ENCODE peak calls at places on chromosomes 4 and X, in five cellular contexts. One of them, this sample, is unnamed.

GRCh38 chrX:134460861-134461218 is 875 bp downstream of the HPRT1 start:
- DNase-seq in HCT116: no peak
- DNase-seq in HepG2: no peak
- DNase-seq in K562: no peak
- DNase-seq in H1: no peak
- DNase-seq in this sample: no peak

GRCh38 chr4:159232465-159233106 is 129.7 kb downstream of the RAPGEF2 start:
- DNase-seq in K562: no peak
- DNase-seq in H1: no peak
- DNase-seq in HepG2: no peak
- DNase-seq in HCT116: no peak
- DNase-seq in this sample: peak; percentile 8

GRCh38 chr4:119526786-119527550 is 101.6 kb downstream of the PDE5A start:
- DNase-seq in HCT116: no peak
- DNase-seq in HepG2: peak; percentile 44
- DNase-seq in H1: no peak
- DNase-seq in K562: no peak
- DNase-seq in this sample: no peak

GRCh38 chr4:10461091-10461849 is 4.0 kb upstream of the ZNF518B start:
- DNase-seq in H1: no peak
- DNase-seq in K562: peak; percentile 83
- DNase-seq in HCT116: no peak
- DNase-seq in HepG2: no peak
- DNase-seq in this sample: peak; percentile 51

GRCh38 chr4:25859429-25860148 is 3.2 kb downstream of the SEL1L3 start:
- DNase-seq in HepG2: no peak
- DNase-seq in HCT116: no peak
- DNase-seq in H1: no peak
- DNase-seq in K562: no peak
- DNase-seq in this sample: no peak

GRCh38 chrX:84047339-84047738 is 140.7 kb downstream of the RPS6KA6 start:
- DNase-seq in H1: no peak
- DNase-seq in HCT116: no peak
- DNase-seq in HepG2: no peak
- DNase-seq in K562: no peak
- DNase-seq in this sample: no peak

GRCh38 chr4:6658635-6659075 is 18.2 kb downstream of the MRFAP1 start:
- DNase-seq in H1: no peak
- DNase-seq in HepG2: no peak
- DNase-seq in K562: no peak
- DNase-seq in HCT116: no peak
- DNase-seq in this sample: no peak

GRCh38 chr4:16122784-16123183 is 39.0 kb upstream of the PROM1 start:
- DNase-seq in HepG2: no peak
- DNase-seq in K562: no peak
- DNase-seq in HCT116: no peak
- DNase-seq in H1: no peak
- DNase-seq in this sample: no peak

GRCh38 chr4:75939890-75940691 is 722 bp downstream of the NAAA start:
- DNase-seq in HepG2: peak; percentile 55
- DNase-seq in H1: no peak
- DNase-seq in K562: peak; percentile 84
- DNase-seq in HCT116: peak; percentile 36
- DNase-seq in this sample: no peak

GRCh38 chrX:41475166-41475565 is 28.0 kb downstream of the NYX start:
- DNase-seq in K562: no peak
- DNase-seq in H1: no peak
- DNase-seq in HepG2: no peak
- DNase-seq in HCT116: no peak
- DNase-seq in this sample: peak; percentile 90

GRCh38 chr4:25844957-25845712 is 17.7 kb downstream of the SEL1L3 start:
- DNase-seq in H1: no peak
- DNase-seq in HepG2: no peak
- DNase-seq in HCT116: no peak
- DNase-seq in K562: no peak
- DNase-seq in this sample: no peak

GRCh38 chrX:110032534-110033161 is 29.7 kb downstream of the TMEM164 start:
- DNase-seq in HCT116: no peak
- DNase-seq in HepG2: no peak
- DNase-seq in H1: no peak
- DNase-seq in K562: no peak
- DNase-seq in this sample: no peak

GRCh38 chr4:125529071-125529470 is 214.3 kb downstream of the FAT4 start:
- DNase-seq in HepG2: no peak
- DNase-seq in HCT116: no peak
- DNase-seq in H1: no peak
- DNase-seq in K562: no peak
- DNase-seq in this sample: no peak

GRCh38 chr4:181432347-181432746 is 810.9 kb upstream of the TENM3 start:
- DNase-seq in HCT116: no peak
- DNase-seq in HepG2: no peak
- DNase-seq in H1: peak; percentile 1
- DNase-seq in K562: no peak
- DNase-seq in this sample: no peak

GRCh38 chr4:45741897-45742296 is 382.0 kb downstream of the GABRG1 start:
- DNase-seq in H1: no peak
- DNase-seq in HepG2: peak; percentile 28
- DNase-seq in HCT116: no peak
- DNase-seq in K562: no peak
- DNase-seq in this sample: no peak

GRCh38 chr4:13642163-13642562 is 14.6 kb upstream of the BOD1L1 start:
- DNase-seq in H1: no peak
- DNase-seq in HepG2: no peak
- DNase-seq in K562: no peak
- DNase-seq in HCT116: no peak
- DNase-seq in this sample: no peak

GRCh38 chr4:122576261-122577188 is 44.3 kb downstream of the IL21 start:
- DNase-seq in HepG2: peak; percentile 46
- DNase-seq in K562: peak; percentile 27
- DNase-seq in H1: no peak
- DNase-seq in HCT116: peak; percentile 36
- DNase-seq in this sample: peak; percentile 18

GRCh38 chr4:73869130-73870055 is at the start of gene CXCL1:
- DNase-seq in HCT116: no peak
- DNase-seq in K562: peak; percentile 48
- DNase-seq in HepG2: no peak
- DNase-seq in H1: no peak
- DNase-seq in this sample: no peak

GRCh38 chrX:107549504-107549903 is 78.8 kb upstream of the PRPS1 start:
- DNase-seq in H1: no peak
- DNase-seq in HepG2: no peak
- DNase-seq in K562: no peak
- DNase-seq in HCT116: no peak
- DNase-seq in this sample: no peak

GRCh38 chrX:69133561-69134542 is 31.4 kb downstream of the PJA1 start:
- DNase-seq in H1: no peak
- DNase-seq in HCT116: peak; percentile 72
- DNase-seq in HepG2: peak; percentile 59
- DNase-seq in K562: peak; percentile 53
- DNase-seq in this sample: peak; percentile 80

GRCh38 chrX:9476810-9477575 is 12.1 kb downstream of the TBL1X start:
- DNase-seq in HCT116: no peak
- DNase-seq in K562: no peak
- DNase-seq in HepG2: peak; percentile 64
- DNase-seq in H1: no peak
- DNase-seq in this sample: no peak

GRCh38 chrX:132333351-132333750 is 114.1 kb upstream of the RAP2C start:
- DNase-seq in HCT116: no peak
- DNase-seq in K562: no peak
- DNase-seq in HepG2: no peak
- DNase-seq in H1: no peak
- DNase-seq in this sample: no peak

GRCh38 chr4:101205878-101206277 is 141.4 kb downstream of the PPP3CA start:
- DNase-seq in H1: no peak
- DNase-seq in HCT116: no peak
- DNase-seq in HepG2: no peak
- DNase-seq in K562: no peak
- DNase-seq in this sample: no peak

GRCh38 chrX:33434256-33435092 is 223.1 kb upstream of the DMD start:
- DNase-seq in K562: peak; percentile 15
- DNase-seq in H1: peak; percentile 31
- DNase-seq in HepG2: peak; percentile 9
- DNase-seq in HCT116: no peak
- DNase-seq in this sample: peak; percentile 69

GRCh38 chrX:129748265-129748664 is 9.5 kb downstream of the XPNPEP2 start:
- DNase-seq in K562: no peak
- DNase-seq in HCT116: no peak
- DNase-seq in H1: no peak
- DNase-seq in HepG2: no peak
- DNase-seq in this sample: no peak

GRCh38 chr4:40149960-40150385 is 46.9 kb upstream of the RHOH start:
- DNase-seq in H1: no peak
- DNase-seq in K562: peak; percentile 61
- DNase-seq in HepG2: peak; percentile 65
- DNase-seq in HCT116: peak; percentile 71
- DNase-seq in this sample: peak; percentile 39

GRCh38 chr4:183411291-183411861 is 33.1 kb upstream of the CDKN2AIP start:
- DNase-seq in K562: no peak
- DNase-seq in H1: no peak
- DNase-seq in HepG2: no peak
- DNase-seq in HCT116: no peak
- DNase-seq in this sample: no peak

GRCh38 chrX:108735680-108736508 is 469 bp downstream of the IRS4 start:
- DNase-seq in K562: no peak
- DNase-seq in HCT116: no peak
- DNase-seq in H1: no peak
- DNase-seq in HepG2: no peak
- DNase-seq in this sample: no peak
- H3K27me3 ChIP-seq in K562: peaks cover 19% of the 10 kb centered on the region
- H3K27me3 ChIP-seq in HCT116: no peaks in the 10 kb centered on the region
- H3K27me3 ChIP-seq in H1: peaks cover 31% of the 10 kb centered on the region
- H3K27me3 ChIP-seq in HepG2: no peaks in the 10 kb centered on the region
- H3K27me3 ChIP-seq in this sample: peaks cover 8% of the 10 kb centered on the region

GRCh38 chrX:37759878-37760418 is 19.9 kb upstream of the CYBB start:
- DNase-seq in H1: no peak
- DNase-seq in K562: no peak
- DNase-seq in HCT116: no peak
- DNase-seq in HepG2: no peak
- DNase-seq in this sample: no peak
- H3K4me1 ChIP-seq in H1: no peaks in the 10 kb centered on the region
- H3K4me1 ChIP-seq in K562: no peaks in the 10 kb centered on the region
- H3K4me1 ChIP-seq in HCT116: no peaks in the 10 kb centered on the region
- H3K4me1 ChIP-seq in HepG2: no peaks in the 10 kb centered on the region
- H3K4me1 ChIP-seq in this sample: no peaks in the 10 kb centered on the region

DNA sequence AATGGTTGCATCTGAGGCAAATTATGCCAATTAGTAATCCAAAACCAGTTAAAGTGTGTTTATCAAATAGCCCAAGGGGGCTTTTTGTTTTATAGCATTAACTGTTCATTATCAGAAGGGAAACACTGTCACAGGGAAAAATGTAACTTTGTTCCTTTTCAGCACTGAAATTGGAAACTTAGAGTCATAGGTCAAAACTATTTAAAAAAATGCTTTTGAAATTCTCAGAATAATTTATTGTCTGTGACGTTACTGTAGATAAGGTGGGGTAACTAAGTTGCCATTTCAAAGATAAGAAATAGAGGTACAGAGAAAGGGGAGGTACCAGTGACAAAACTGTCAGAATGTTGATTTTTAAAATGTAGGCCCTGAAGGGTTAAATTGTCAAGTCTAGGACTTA is 129.3 kb downstream of the AKAP4 start:
- DNase-seq in K562: no peak
- DNase-seq in HCT116: no peak
- DNase-seq in H1: no peak
- DNase-seq in HepG2: no peak
- DNase-seq in this sample: no peak
- TF ChIP-seq ZNF274 in K562: no peak
- TF ChIP-seq ZNF274 in HCT116: no peak
- TF ChIP-seq ZNF274 in H1: no peak
- TF ChIP-seq ZNF274 in HepG2: no peak
- TF ChIP-seq ZNF274 in this sample: no peak

GRCh38 chr4:111018231-111018630 is 395.4 kb upstream of the PITX2 start:
- DNase-seq in HCT116: no peak
- DNase-seq in H1: no peak
- DNase-seq in K562: no peak
- DNase-seq in HepG2: no peak
- DNase-seq in this sample: no peak
- H3K27me3 ChIP-seq in HCT116: no peaks in the 10 kb centered on the region
- H3K27me3 ChIP-seq in H1: no peaks in the 10 kb centered on the region
- H3K27me3 ChIP-seq in K562: no peaks in the 10 kb centered on the region
- H3K27me3 ChIP-seq in HepG2: no peaks in the 10 kb centered on the region
- H3K27me3 ChIP-seq in this sample: no peaks in the 10 kb centered on the region

DNA sequence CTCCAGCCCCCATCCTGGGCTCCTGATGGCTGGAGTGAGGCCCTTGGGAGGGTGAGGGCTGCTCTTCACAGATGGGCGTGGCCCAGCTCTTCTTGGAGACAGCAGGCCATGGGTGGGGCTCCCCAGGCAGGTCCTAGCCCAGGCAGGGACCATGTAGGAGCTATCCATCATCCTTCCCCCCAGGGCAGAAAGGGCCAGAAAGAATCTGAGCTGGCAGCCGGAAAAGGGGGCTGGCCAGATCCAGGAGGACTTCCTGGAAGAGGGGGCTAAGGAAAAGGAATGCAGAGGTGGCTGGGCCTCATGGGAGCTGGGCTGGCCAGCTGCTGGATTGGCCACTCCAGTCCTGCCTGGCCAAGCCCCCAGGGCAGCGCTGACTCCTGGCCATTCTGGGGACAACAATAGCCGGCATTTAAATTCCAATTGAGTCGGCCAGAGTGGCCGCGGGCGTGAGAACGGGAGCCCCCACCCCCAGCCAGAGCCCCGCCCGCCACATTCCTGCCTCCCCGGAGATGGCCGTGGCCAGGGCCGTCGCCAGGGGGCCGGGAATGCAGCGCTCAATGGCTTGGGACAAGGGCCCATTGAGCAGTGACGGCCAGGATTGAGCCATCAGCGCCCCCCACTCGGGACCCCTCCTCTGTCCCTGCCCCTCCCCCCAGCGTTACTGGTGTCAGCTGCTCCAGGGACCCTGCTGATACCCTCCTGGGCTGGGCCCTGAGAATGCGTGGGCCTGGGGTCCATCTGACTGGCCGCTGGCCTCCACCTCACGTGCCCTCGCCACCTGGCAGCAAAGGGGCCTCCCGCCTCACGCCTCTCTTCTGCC is 15.1 kb upstream of the FGFR3 start:
- DNase-seq in HCT116: no peak
- DNase-seq in H1: peak; percentile 56
- DNase-seq in HepG2: peak; percentile 81
- DNase-seq in K562: peak; percentile 78
- DNase-seq in this sample: peak; percentile 96
- H3K4me1 ChIP-seq in HCT116: peaks cover 11% of the 10 kb centered on the region
- H3K4me1 ChIP-seq in H1: peaks cover 27% of the 10 kb centered on the region
- H3K4me1 ChIP-seq in HepG2: peaks cover 97% of the 10 kb centered on the region
- H3K4me1 ChIP-seq in K562: peaks cover 82% of the 10 kb centered on the region
- H3K4me1 ChIP-seq in this sample: peaks cover 69% of the 10 kb centered on the region